ENCODE peak calls at places on chromosomes 13 and 19, in four cellular contexts. Q is HepG2, M is K562, A is GM12878. L is an unnamed sample.

GRCh38 chr19:51097166-51097736 is 11.0 kb downstream of the CTU1 start:
- DNase-seq in Q (peak; percentile 34), M (peak; percentile 76), A (no peak), L (peak; percentile 72)

GRCh38 chr19:55867101-55867500 is 30.8 kb downstream of the NLRP4 start:
- DNase-seq in Q (no peak), M (no peak), A (no peak), L (no peak)

GRCh38 chr13:94224670-94225069 is 254.8 kb downstream of the DCT start:
- DNase-seq in Q (peak; percentile 5), M (no peak), A (no peak), L (no peak)

GRCh38 chr19:51703655-51704515 is 10.8 kb downstream of the SPACA6 start:
- DNase-seq in Q (peak; percentile 77), M (peak; percentile 97), A (peak; percentile 45), L (peak; percentile 94)

GRCh38 chr19:48511800-48512503 is at the start of gene LMTK3:
- DNase-seq in Q (no peak), M (peak; percentile 75), A (no peak), L (no peak)

GRCh38 chr13:22489771-22490170 is 691.0 kb upstream of the SGCG start:
- DNase-seq in Q (no peak), M (no peak), A (no peak), L (no peak)

GRCh38 chr19:17121736-17122293 is 46.2 kb downstream of the MYO9B start:
- DNase-seq in Q (no peak), M (no peak), A (no peak), L (no peak)

GRCh38 chr19:29429021-29429420 is 96.8 kb upstream of the VSTM2B start:
- DNase-seq in Q (no peak), M (no peak), A (no peak), L (no peak)

GRCh38 chr13:25811506-25811905 is 240.3 kb downstream of the SHISA2 start:
- DNase-seq in Q (no peak), M (no peak), A (no peak), L (no peak)

GRCh38 chr19:46717716-46718143 is 816 bp upstream of the PRKD2 start:
- DNase-seq in Q (no peak), M (no peak), A (no peak), L (no peak)

GRCh38 chr19:4671182-4671851 is 1.2 kb upstream of the MYDGF start:
- DNase-seq in Q (peak; percentile 12), M (no peak), A (no peak), L (no peak)

GRCh38 chr13:73740681-73741080 is 393.5 kb downstream of the KLF12 start:
- DNase-seq in Q (no peak), M (no peak), A (no peak), L (no peak)

GRCh38 chr13:70253834-70254233 is 145.6 kb upstream of the KLHL1 start:
- DNase-seq in Q (peak; percentile 9), M (no peak), A (no peak), L (peak; percentile 42)

GRCh38 chr13:102508411-102508810 is 88.4 kb upstream of the TPP2 start:
- DNase-seq in Q (no peak), M (no peak), A (no peak), L (no peak)

GRCh38 chr13:110382229-110382628 is 75.1 kb downstream of the COL4A2 start:
- DNase-seq in Q (no peak), M (no peak), A (no peak), L (no peak)

GRCh38 chr13:48477191-48477855 is 55.6 kb downstream of the RCBTB2 start:
- DNase-seq in Q (no peak), M (no peak), A (no peak), L (no peak)

GRCh38 chr13:40589285-40590109 is 76.9 kb downstream of the FOXO1 start:
- DNase-seq in Q (peak; percentile 56), M (no peak), A (peak; percentile 88), L (no peak)

GRCh38 chr19:18023596-18024212 is 15.7 kb downstream of the ARRDC2 start:
- DNase-seq in Q (no peak), M (peak; percentile 50), A (no peak), L (no peak)

GRCh38 chr13:113664751-113665581 is 2.1 kb upstream of the GRK1 start:
- DNase-seq in Q (no peak), M (no peak), A (no peak), L (no peak)

GRCh38 chr13:98480915-98481510 is 95.9 kb downstream of the STK24 start:
- DNase-seq in Q (no peak), M (peak; percentile 73), A (no peak), L (no peak)

GRCh38 chr19:53978975-53979801 is 12.2 kb upstream of the CACNG6 start:
- DNase-seq in Q (no peak), M (no peak), A (no peak), L (no peak)

GRCh38 chr19:51572415-51572814 is 1.3 kb downstream of the ZNF175 start:
- DNase-seq in Q (no peak), M (peak; percentile 24), A (no peak), L (no peak)

GRCh38 chr13:29284726-29285125 is 310.8 kb downstream of the SLC7A1 start:
- DNase-seq in Q (no peak), M (no peak), A (no peak), L (no peak)

GRCh38 chr13:27383104-27383921 is 41.1 kb upstream of the GTF3A start:
- DNase-seq in Q (peak; percentile 67), M (peak; percentile 12), A (no peak), L (no peak)

GRCh38 chr13:30142502-30143211 is 164.7 kb downstream of the KATNAL1 start:
- DNase-seq in Q (peak; percentile 6), M (no peak), A (no peak), L (no peak)

GRCh38 chr19:2722541-2723344 is 1.6 kb upstream of the DIRAS1 start:
- DNase-seq in Q (no peak), M (peak; percentile 65), A (no peak), L (no peak)

GRCh38 chr13:72424059-72424458 is 303.4 kb downstream of the MZT1 start:
- DNase-seq in Q (no peak), M (no peak), A (no peak), L (no peak)

GRCh38 chr19:1914826-1915341 is 9.7 kb downstream of the ADAT3 start:
- DNase-seq in Q (no peak), M (no peak), A (no peak), L (no peak)

GRCh38 chr19:11673608-11674041 is 65.1 kb downstream of the ZNF823 start:
- DNase-seq in Q (peak; percentile 68), M (peak; percentile 28), A (no peak), L (peak; percentile 23)

GRCh38 chr13:21637296-21637695 is 33.3 kb upstream of the MICU2 start:
- DNase-seq in Q (peak; percentile 50), M (peak; percentile 31), A (no peak), L (no peak)

GRCh38 chr13:89943139-89943538 is 1404.3 kb upstream of the MIR17HG start:
- DNase-seq in Q (no peak), M (no peak), A (no peak), L (no peak)

GRCh38 chr19:47550129-47550528 is 22.8 kb downstream of the ZNF541 start:
- DNase-seq in Q (no peak), M (no peak), A (no peak), L (no peak)

DNA sequence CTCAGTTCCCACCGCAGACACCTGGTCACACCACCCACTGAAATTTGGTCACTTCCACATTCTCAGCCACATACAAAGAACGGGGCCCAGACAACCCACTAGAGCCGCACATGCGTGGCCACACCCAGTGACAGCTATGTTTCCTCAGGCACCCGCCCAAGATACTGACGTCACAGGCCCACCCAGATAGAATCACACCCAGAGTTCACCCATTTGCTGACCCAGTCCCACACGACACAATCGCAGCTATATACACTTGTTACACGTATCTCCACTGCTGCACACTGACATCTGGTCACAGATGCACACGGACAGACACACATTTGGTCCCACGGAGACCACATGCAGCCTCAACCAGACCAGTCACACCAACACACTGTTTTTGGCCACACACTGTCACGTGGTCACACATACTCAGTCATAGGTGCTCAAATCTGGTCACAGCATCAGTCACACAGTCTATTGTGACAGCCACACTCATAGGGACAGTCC is 2.9 kb downstream of the NUMBL start:
- DNase-seq in Q (no peak), M (peak; percentile 67), A (peak; percentile 23), L (no peak)
- TF ChIP-seq FOXK2 in Q (no peak), M (no peak), A (no peak), L (no peak)

GRCh38 chr19:9674669-9675357 is at the start of gene ZNF562:
- DNase-seq in Q (peak; percentile 80), M (peak; percentile 90), A (peak; percentile 45), L (peak; percentile 88)
- TF ChIP-seq FOXK2 in Q (no peak), M (no peak), A (no peak), L (no peak)

DNA sequence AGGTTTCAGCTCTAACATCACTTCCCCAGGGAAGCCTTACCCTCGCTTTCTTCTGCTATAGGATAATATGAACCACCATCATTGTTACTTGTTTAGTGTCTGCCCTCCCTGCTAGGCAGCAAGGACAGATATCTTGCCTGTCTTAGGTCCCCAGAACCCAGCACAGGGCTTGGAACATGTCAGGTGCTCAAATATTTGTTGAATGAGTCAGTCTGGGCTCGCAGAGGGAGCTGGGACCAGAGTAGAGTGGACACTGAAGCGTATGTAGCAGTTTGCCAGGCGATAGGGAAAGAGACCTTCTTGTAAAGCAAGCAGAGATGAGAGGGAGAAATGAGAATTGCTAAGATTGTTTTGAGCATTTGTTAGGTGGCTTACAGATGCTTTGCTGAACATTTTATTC is 11.7 kb downstream of the BCKDHA start:
- DNase-seq in Q (peak; percentile 92), M (no peak), A (no peak), L (no peak)
- TF ChIP-seq FOXK2 in Q (no peak), M (no peak), A (no peak), L (no peak)

GRCh38 chr19:31742249-31742648 is 393.0 kb upstream of the TSHZ3 start:
- DNase-seq in Q (no peak), M (no peak), A (no peak), L (no peak)

GRCh38 chr19:31749231-31749630 is 400.0 kb upstream of the TSHZ3 start:
- DNase-seq in Q (no peak), M (no peak), A (no peak), L (no peak)

GRCh38 chr19:31745731-31746130 is 396.5 kb upstream of the TSHZ3 start:
- DNase-seq in Q (no peak), M (no peak), A (no peak), L (no peak)
- TF ChIP-seq FOXK2 in Q (no peak), M (no peak), A (no peak), L (no peak)